ENCODE peak calls at places on chromosomes 16 and 17, in four cellular contexts. G is body of pancreas, T is sigmoid colon, L is A549. D is an unnamed sample.
A peak's percentile ranks its signal among the peaks of the same experiment; 100 is the strongest.

GRCh38 chr16:17224859-17225258 is 245.9 kb downstream of the XYLT1 start:
- DNase-seq in G (peak; percentile 77), T (peak; percentile 89), L (no peak), D (peak; percentile 12)

GRCh38 chr16:59950431-59950830 is 1216.3 kb upstream of the GOT2 start:
- DNase-seq in T (no peak), L (no peak), G (no peak), D (no peak)

GRCh38 chr17:70168044-70168978 is 1.0 kb upstream of the KCNJ2 start:
- DNase-seq in G (peak; percentile 60), T (peak; percentile 73), L (peak; percentile 69), D (peak; percentile 74)

GRCh38 chr17:37422971-37423625 is 16.4 kb downstream of the TADA2A start:
- DNase-seq in L (no peak), G (no peak), T (no peak), D (no peak)

GRCh38 chr16:77541131-77541530 is 106.3 kb upstream of the ADAMTS18 start:
- DNase-seq in G (no peak), L (no peak), T (no peak), D (no peak)

GRCh38 chr17:15446036-15446435 is 21.4 kb downstream of the CDRT4 start:
- DNase-seq in G (no peak), L (no peak), T (peak; percentile 37), D (no peak)

GRCh38 chr16:23952128-23953041 is 116.6 kb downstream of the PRKCB start:
- DNase-seq in G (no peak), T (no peak), L (no peak), D (no peak)

GRCh38 chr16:81723098-81723723 is 55.9 kb upstream of the PLCG2 start:
- DNase-seq in G (peak; percentile 53), T (no peak), L (peak; percentile 89), D (peak; percentile 35)

GRCh38 chr17:62888148-62888547 is 77.9 kb upstream of the TANC2 start:
- DNase-seq in G (no peak), L (no peak), T (no peak), D (no peak)

GRCh38 chr17:73827627-73828241 is 183.5 kb upstream of the SDK2 start:
- DNase-seq in L (no peak), T (peak; percentile 46), G (no peak), D (peak; percentile 6)

GRCh38 chr17:48930435-48930873 is 14.2 kb downstream of the SNF8 start:
- DNase-seq in T (no peak), G (no peak), L (no peak), D (no peak)

GRCh38 chr16:72637306-72637705 is 410.6 kb downstream of the ZFHX3 start:
- DNase-seq in G (no peak), L (no peak), T (no peak), D (no peak)

GRCh38 chr16:20023190-20023589 is 50.5 kb downstream of the GPR139 start:
- DNase-seq in G (no peak), L (no peak), T (no peak), D (no peak)

GRCh38 chr17:4444782-4445473 is 11.2 kb downstream of the SPNS3 start:
- DNase-seq in L (no peak), G (peak; percentile 95), T (no peak), D (no peak)

GRCh38 chr17:47998044-47998443 is 27.1 kb downstream of the CDK5RAP3 start:
- DNase-seq in T (no peak), L (no peak), G (no peak), D (no peak)

GRCh38 chr17:74943808-74944522 is 8.3 kb downstream of the OTOP3 start:
- DNase-seq in L (peak; percentile 58), G (no peak), T (no peak), D (no peak)

GRCh38 chr17:3892095-3892998 is 506 bp downstream of the CAMKK1 start:
- DNase-seq in G (peak; percentile 78), T (peak; percentile 96), L (peak; percentile 89), D (peak; percentile 90)

GRCh38 chr16:66740533-66740932 is 10.9 kb downstream of the DYNC1LI2 start:
- DNase-seq in T (no peak), G (no peak), L (no peak), D (no peak)

GRCh38 chr17:60641126-60641525 is 36.5 kb upstream of the BCAS3 start:
- DNase-seq in G (no peak), L (no peak), T (no peak), D (no peak)

GRCh38 chr16:25177831-25178688 is 38.7 kb upstream of the AQP8 start:
- DNase-seq in G (peak; percentile 60), T (no peak), L (no peak), D (no peak)

GRCh38 chr17:38751803-38752118 is 780 bp upstream of the PSMB3 start:
- DNase-seq in T (peak; percentile 90), G (peak; percentile 84), L (peak; percentile 86), D (peak; percentile 86)

GRCh38 chr16:24372824-24373223 is 116.7 kb downstream of the CACNG3 start:
- DNase-seq in G (no peak), T (no peak), L (no peak), D (no peak)

GRCh38 chr17:32007463-32008298 is 498 bp downstream of the LRRC37B start:
- DNase-seq in G (peak; percentile 17), T (no peak), L (peak; percentile 45), D (peak; percentile 29)

GRCh38 chr16:56384074-56384721 is 41.1 kb downstream of the AMFR start:
- DNase-seq in T (no peak), G (no peak), L (no peak), D (no peak)

GRCh38 chr17:62916684-62917571 is 49.1 kb upstream of the TANC2 start:
- DNase-seq in L (no peak), G (no peak), T (no peak), D (no peak)

GRCh38 chr17:75927286-75927922 is 13.4 kb downstream of the FBF1 start:
- DNase-seq in L (peak; percentile 80), G (no peak), T (no peak), D (no peak)

GRCh38 chr16:56647641-56648431 is 3.9 kb upstream of the MT1B start:
- DNase-seq in T (no peak), G (no peak), L (no peak), D (no peak)

GRCh38 chr16:56611281-56611833 is 3.0 kb downstream of the MT2A start:
- DNase-seq in G (peak; percentile 73), L (no peak), T (no peak), D (peak; percentile 60)

GRCh38 chr16:86355538-86355937 is 154.8 kb upstream of the FOXF1 start:
- DNase-seq in T (no peak), L (no peak), G (no peak), D (no peak)

DNA sequence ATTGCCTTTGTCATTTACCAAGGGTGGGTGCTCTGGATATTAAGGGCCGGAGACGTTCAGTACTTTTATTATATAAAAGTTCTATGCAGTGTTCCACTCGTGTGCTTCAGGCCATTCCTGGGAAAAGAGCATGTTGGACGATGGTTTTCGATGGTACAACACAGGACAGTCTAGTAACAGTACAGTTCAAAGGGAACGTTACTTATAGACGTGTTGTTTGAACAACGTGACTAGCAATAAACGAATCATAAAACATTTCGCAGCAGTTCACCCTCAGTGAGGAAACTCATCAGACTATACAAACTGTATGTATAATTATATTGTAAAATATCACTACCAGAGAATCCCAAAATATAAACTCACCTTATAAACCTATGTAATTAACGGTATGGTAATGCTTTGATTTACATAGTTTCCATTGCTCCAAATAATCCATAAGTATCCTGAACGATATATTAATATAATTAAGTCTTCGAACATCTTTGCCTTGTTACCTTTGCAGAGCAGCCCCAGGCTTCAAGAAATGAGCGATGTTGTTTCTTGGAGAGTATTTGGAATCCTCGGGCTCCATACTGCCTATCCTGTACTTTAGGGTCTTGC is 589 bp downstream of the NMT1 start:
- DNase-seq in T (no peak), G (no peak), L (no peak), D (no peak)
- TF ChIP-seq POLR2A in T (no peak), G (no peak), L (no peak), D (no peak)

GRCh38 chr17:21298056-21298982 is 13.8 kb downstream of the MAP2K3 start:
- DNase-seq in T (no peak), L (no peak), G (no peak), D (no peak)
- H3K9me3 ChIP-seq in T (no peaks in the 10 kb centered on the region), L (no peaks in the 10 kb centered on the region), G (no peaks in the 10 kb centered on the region), D (no peaks in the 10 kb centered on the region)

DNA sequence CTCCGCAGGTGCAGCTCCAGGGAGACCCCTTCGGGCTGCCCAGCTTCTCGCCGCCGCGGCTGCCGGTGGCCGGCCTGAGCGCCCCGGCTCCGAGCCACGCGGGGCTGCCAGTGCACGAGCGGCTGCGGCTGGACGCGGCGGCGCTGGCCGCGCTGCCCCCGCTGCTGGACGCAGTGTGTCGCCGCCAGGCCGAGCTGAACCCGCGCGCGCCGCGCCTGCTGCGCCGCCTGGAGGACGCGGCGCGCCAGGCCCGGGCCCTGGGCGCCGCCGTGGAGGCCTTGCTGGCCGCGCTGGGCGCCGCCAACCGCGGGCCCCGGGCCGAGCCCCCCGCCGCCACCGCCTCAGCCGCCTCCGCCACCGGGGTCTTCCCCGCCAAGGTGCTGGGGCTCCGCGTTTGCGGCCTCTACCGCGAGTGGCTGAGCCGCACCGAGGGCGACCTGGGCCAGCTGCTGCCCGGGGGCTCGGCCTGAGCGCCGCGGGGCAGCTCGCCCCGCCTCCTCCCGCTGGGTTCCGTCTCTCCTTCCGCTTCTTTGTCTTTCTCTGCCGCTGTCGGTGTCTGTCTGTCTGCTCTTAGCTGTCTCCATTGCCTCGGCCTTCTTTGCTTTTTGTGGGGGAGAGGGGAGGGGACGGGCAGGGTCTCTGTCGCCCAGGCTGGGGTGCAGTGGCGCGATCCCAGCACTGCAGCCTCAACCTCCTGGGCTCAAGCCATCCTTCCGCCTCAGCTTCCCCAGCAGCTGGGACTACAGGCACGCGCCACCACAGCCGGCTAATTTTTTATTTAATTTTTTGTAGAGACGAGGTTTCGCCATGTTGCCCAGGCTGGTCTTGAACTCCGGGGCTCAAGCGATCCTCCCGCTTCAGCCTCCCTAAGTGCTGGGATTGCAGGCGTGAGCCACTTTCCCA is 5.9 kb downstream of the CTF1 start:
- DNase-seq in T (peak; percentile 81), G (peak; percentile 76), L (peak; percentile 82), D (peak; percentile 65)
- TF ChIP-seq POLR2A in T (no peak), G (peak; percentile 55), L (peak; percentile 59), D (peak; percentile 33)

GRCh38 chr17:82949361-82949760 is 109.5 kb upstream of the ZNF750 start:
- DNase-seq in G (peak; percentile 5), T (peak; percentile 39), L (no peak), D (no peak)
- H3K9me3 ChIP-seq in G (peaks cover 9% of the 10 kb centered on the region), T (peaks cover 17% of the 10 kb centered on the region), L (peaks cover 95% of the 10 kb centered on the region), D (no peaks in the 10 kb centered on the region)

DNA sequence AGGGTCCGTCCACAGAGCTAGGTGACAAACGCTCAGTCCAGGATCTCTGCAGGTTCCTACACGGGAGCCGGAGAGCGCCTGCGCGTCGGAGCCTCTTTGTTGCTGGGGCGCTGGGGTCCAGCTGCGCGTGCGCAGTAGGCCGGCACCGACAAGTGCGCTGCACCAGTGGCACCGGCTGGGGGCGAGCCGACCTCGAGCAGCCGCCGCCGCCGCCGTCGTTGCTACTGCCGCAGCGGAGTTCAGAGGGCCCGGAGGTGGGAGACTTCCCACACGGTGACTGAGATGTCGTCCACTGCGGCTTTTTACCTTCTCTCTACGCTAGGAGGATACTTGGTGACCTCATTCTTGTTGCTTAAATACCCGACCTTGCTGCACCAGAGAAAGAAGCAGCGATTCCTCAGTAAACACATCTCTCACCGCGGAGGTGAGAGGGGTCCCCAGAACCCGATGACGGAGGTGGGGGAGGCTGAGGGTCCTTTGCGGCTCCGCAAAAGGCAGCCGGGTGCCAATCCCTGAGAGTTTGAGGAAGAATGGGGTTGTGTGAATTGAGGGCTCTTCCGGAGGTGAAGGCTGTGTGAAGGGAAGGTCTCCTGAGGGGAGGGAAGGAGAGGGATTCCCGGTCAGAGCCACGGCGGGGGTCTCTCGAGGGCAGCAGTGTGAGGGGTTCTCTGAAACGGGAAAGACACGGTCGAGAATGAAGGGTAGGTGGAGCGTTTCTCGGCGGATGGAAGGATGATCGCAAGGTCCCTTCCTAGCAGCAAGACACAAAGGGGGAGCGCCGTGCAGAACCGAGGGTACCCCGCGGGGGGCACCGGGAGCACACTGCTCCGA is at the start of gene GDPD1:
- DNase-seq in G (peak; percentile 98), T (peak; percentile 98), L (peak; percentile 94), D (peak; percentile 98)
- TF ChIP-seq POLR2A in G (peak; percentile 71), T (no peak), L (peak; percentile 74), D (no peak)

D was measured in thyroid gland.